ENCODE peak calls at places on chromosome 10, in five cellular contexts. S is RPMI7951, M is left lobe of liver, Q is fibroblast of the aortic adventitia, X is HCT116. K is an unnamed sample.

GRCh38 chr10:96500519-96500918 is 13.2 kb downstream of the TLL2 start:
- DNase-seq in M (no peak), X (no peak), S (no peak), Q (no peak), K (no peak)

GRCh38 chr10:119283387-119283786 is 76.0 kb downstream of the GRK5 start:
- DNase-seq in M (peak; percentile 65), S (no peak), Q (no peak), X (no peak), K (no peak)

GRCh38 chr10:112955736-112956421 is 5.8 kb downstream of the TCF7L2 start:
- DNase-seq in Q (peak; percentile 87), S (no peak), X (no peak), M (no peak), K (no peak)

GRCh38 chr10:69089638-69090599 is 2.0 kb downstream of the SRGN start:
- DNase-seq in S (no peak), Q (peak; percentile 45), M (no peak), X (no peak), K (no peak)

GRCh38 chr10:5314866-5315265 is 49.9 kb upstream of the UCN3 start:
- DNase-seq in S (no peak), M (no peak), Q (no peak), X (no peak), K (no peak)

GRCh38 chr10:71252195-71252594 is 39.8 kb downstream of the UNC5B start:
- DNase-seq in M (no peak), S (no peak), X (no peak), Q (no peak), K (peak; percentile 77)

GRCh38 chr10:100621360-100622205 is 85.8 kb downstream of the HIF1AN start:
- DNase-seq in X (no peak), Q (peak; percentile 2), M (no peak), S (peak; percentile 21), K (peak; percentile 6)

GRCh38 chr10:77564781-77565589 is 72.6 kb downstream of the KCNMA1 start:
- DNase-seq in X (no peak), Q (no peak), M (no peak), S (peak; percentile 85), K (no peak)

GRCh38 chr10:11661441-11661840 is 50.0 kb upstream of the USP6NL start:
- DNase-seq in Q (no peak), S (no peak), X (no peak), M (no peak), K (no peak)

GRCh38 chr10:89301231-89301630 is 615 bp upstream of the IFIT2 start:
- DNase-seq in M (no peak), Q (peak; percentile 66), X (no peak), S (peak; percentile 27), K (no peak)

GRCh38 chr10:58457761-58458616 is 54.7 kb upstream of the BICC1 start:
- DNase-seq in X (no peak), Q (peak; percentile 99), S (peak; percentile 62), M (no peak), K (no peak)

GRCh38 chr10:99849525-99849924 is 67.1 kb downstream of the ABCC2 start:
- DNase-seq in Q (no peak), M (no peak), S (no peak), X (no peak), K (no peak)

GRCh38 chr10:71832967-71833366 is 18.1 kb downstream of the PSAP start:
- DNase-seq in S (no peak), X (no peak), Q (no peak), M (no peak), K (no peak)

GRCh38 chr10:61857746-61858145 is 43.8 kb upstream of the ARID5B start:
- DNase-seq in Q (no peak), M (no peak), X (no peak), S (no peak), K (no peak)

GRCh38 chr10:86569335-86569734 is 47.7 kb upstream of the WAPL start:
- DNase-seq in X (no peak), M (no peak), S (no peak), Q (no peak), K (no peak)

GRCh38 chr10:96014473-96015102 is 28.8 kb upstream of the CCNJ start:
- DNase-seq in S (no peak), X (no peak), Q (no peak), M (no peak), K (no peak)

GRCh38 chr10:84397735-84398144 is 69.4 kb downstream of the CCSER2 start:
- DNase-seq in X (no peak), M (no peak), S (no peak), Q (no peak), K (peak; percentile 4)

GRCh38 chr10:94459385-94459784 is 57.0 kb downstream of the TBC1D12 start:
- DNase-seq in M (no peak), X (no peak), Q (no peak), S (no peak), K (no peak)

GRCh38 chr10:106500041-106500440 is 664.5 kb downstream of the SORCS1 start:
- DNase-seq in X (no peak), M (no peak), Q (no peak), S (no peak), K (no peak)